ENCODE peak calls at places on chromosomes 11 and 22, in six cellular contexts. One of them, this sample, is unnamed.

GRCh38 chr11:112780351-112781043 is 180.7 kb upstream of the NCAM1 start:
- DNase-seq in Caco-2: peak
- DNase-seq in lung microvascular endothelial cell: no peak
- DNase-seq in HCT116: no peak
- DNase-seq in fibroblast of pulmonary artery: peak
- DNase-seq in uterus: peak
- DNase-seq in this sample: no peak

GRCh38 chr22:35312198-35313059 is 12.7 kb downstream of the TOM1 start:
- DNase-seq in Caco-2: peak
- DNase-seq in lung microvascular endothelial cell: peak
- DNase-seq in HCT116: peak
- DNase-seq in fibroblast of pulmonary artery: no peak
- DNase-seq in uterus: no peak
- DNase-seq in this sample: no peak

GRCh38 chr11:73249858-73250773 is 22.0 kb upstream of the P2RY6 start:
- DNase-seq in Caco-2: no peak
- DNase-seq in lung microvascular endothelial cell: no peak
- DNase-seq in HCT116: no peak
- DNase-seq in fibroblast of pulmonary artery: peak
- DNase-seq in uterus: no peak
- DNase-seq in this sample: no peak

GRCh38 chr11:12137938-12138731 is 27.7 kb downstream of the MICAL2 start:
- DNase-seq in Caco-2: no peak
- DNase-seq in lung microvascular endothelial cell: peak
- DNase-seq in HCT116: no peak
- DNase-seq in fibroblast of pulmonary artery: peak
- DNase-seq in uterus: peak
- DNase-seq in this sample: no peak

GRCh38 chr11:126914166-126914565 is 86.4 kb downstream of the KIRREL3 start:
- DNase-seq in Caco-2: no peak
- DNase-seq in lung microvascular endothelial cell: no peak
- DNase-seq in HCT116: no peak
- DNase-seq in fibroblast of pulmonary artery: no peak
- DNase-seq in uterus: no peak
- DNase-seq in this sample: no peak

GRCh38 chr11:64572143-64572542 is 18.9 kb upstream of the SLC22A12 start:
- DNase-seq in Caco-2: no peak
- DNase-seq in lung microvascular endothelial cell: no peak
- DNase-seq in HCT116: no peak
- DNase-seq in fibroblast of pulmonary artery: no peak
- DNase-seq in uterus: no peak
- DNase-seq in this sample: no peak

GRCh38 chr11:66070604-66071325 is 693 bp downstream of the PACS1 start:
- DNase-seq in Caco-2: peak
- DNase-seq in lung microvascular endothelial cell: peak
- DNase-seq in HCT116: no peak
- DNase-seq in fibroblast of pulmonary artery: peak
- DNase-seq in uterus: peak
- DNase-seq in this sample: no peak

GRCh38 chr11:19938051-19938856 is 222.0 kb downstream of the DBX1 start:
- DNase-seq in Caco-2: peak
- DNase-seq in lung microvascular endothelial cell: peak
- DNase-seq in HCT116: peak
- DNase-seq in fibroblast of pulmonary artery: peak
- DNase-seq in uterus: no peak
- DNase-seq in this sample: no peak

GRCh38 chr22:31313366-31314147 is 21.3 kb upstream of the PIK3IP1 start:
- DNase-seq in Caco-2: peak
- DNase-seq in lung microvascular endothelial cell: peak
- DNase-seq in HCT116: peak
- DNase-seq in fibroblast of pulmonary artery: peak
- DNase-seq in uterus: peak
- DNase-seq in this sample: peak

GRCh38 chr22:29765905-29766631 is 739 bp downstream of the ZMAT5 start:
- DNase-seq in Caco-2: no peak
- DNase-seq in lung microvascular endothelial cell: no peak
- DNase-seq in HCT116: no peak
- DNase-seq in fibroblast of pulmonary artery: no peak
- DNase-seq in uterus: no peak
- DNase-seq in this sample: no peak

GRCh38 chr11:61899146-61899841 is 7.9 kb upstream of the FADS3 start:
- DNase-seq in Caco-2: peak
- DNase-seq in lung microvascular endothelial cell: peak
- DNase-seq in HCT116: peak
- DNase-seq in fibroblast of pulmonary artery: peak
- DNase-seq in uterus: peak
- DNase-seq in this sample: peak

GRCh38 chr11:12787847-12788246 is 113.6 kb downstream of the TEAD1 start:
- DNase-seq in Caco-2: no peak
- DNase-seq in lung microvascular endothelial cell: peak
- DNase-seq in HCT116: no peak
- DNase-seq in fibroblast of pulmonary artery: peak
- DNase-seq in uterus: no peak
- DNase-seq in this sample: no peak

GRCh38 chr11:16785520-16786128 is 47.2 kb downstream of the C11orf58 start:
- DNase-seq in Caco-2: peak
- DNase-seq in lung microvascular endothelial cell: peak
- DNase-seq in HCT116: peak
- DNase-seq in fibroblast of pulmonary artery: peak
- DNase-seq in uterus: peak
- DNase-seq in this sample: peak

GRCh38 chr11:47908198-47908597 is 60.0 kb upstream of the NUP160 start:
- DNase-seq in Caco-2: no peak
- DNase-seq in lung microvascular endothelial cell: peak
- DNase-seq in HCT116: no peak
- DNase-seq in fibroblast of pulmonary artery: peak
- DNase-seq in uterus: no peak
- DNase-seq in this sample: no peak

GRCh38 chr11:116733386-116733755 is 39.4 kb downstream of the BUD13 start:
- DNase-seq in Caco-2: no peak
- DNase-seq in lung microvascular endothelial cell: no peak
- DNase-seq in HCT116: no peak
- DNase-seq in fibroblast of pulmonary artery: no peak
- DNase-seq in uterus: no peak
- DNase-seq in this sample: no peak